ENCODE peak calls at places on chromosomes 3 and 15, in six cellular contexts. N, E, K, R, H and A are unnamed samples. For H3K4me1 and H3K9me3, the result is how much of the 10 kb centered on the place peaks cover.

GRCh38 chr3:24494616-24495333 is at the start of gene THRB:
- DNase-seq in K (peak), H (no peak), N (peak), E (peak), R (no peak), A (peak)

GRCh38 chr15:62904511-62904910 is 138.0 kb upstream of the TPM1 start:
- DNase-seq in R (peak), N (no peak), E (no peak), H (no peak), K (no peak), A (no peak)

GRCh38 chr15:74525946-74526345 is 15.1 kb upstream of the ARID3B start:
- DNase-seq in K (no peak), N (peak), E (no peak), R (no peak), H (peak), A (peak)

GRCh38 chr3:197953881-197954280 is 3.9 kb downstream of the RPL35A start:
- DNase-seq in N (no peak), H (no peak), E (no peak), K (no peak), R (no peak), A (no peak)

GRCh38 chr15:78617131-78617915 is 3.5 kb downstream of the CHRNA3 start:
- DNase-seq in H (no peak), R (no peak), E (no peak), N (no peak), K (no peak), A (no peak)

GRCh38 chr3:124351430-124352142 is 359.7 kb upstream of the ROPN1 start:
- DNase-seq in R (peak), E (no peak), N (peak), H (peak), K (peak), A (peak)

GRCh38 chr15:71588746-71589145 is 221.6 kb upstream of the NR2E3 start:
- DNase-seq in E (no peak), R (no peak), K (no peak), N (peak), H (no peak), A (no peak)

GRCh38 chr3:170301404-170301803 is 56.1 kb upstream of the SKIL start:
- DNase-seq in N (no peak), E (no peak), H (no peak), R (peak), K (no peak), A (no peak)

GRCh38 chr3:194296448-194296831 is 54.7 kb downstream of the CPN2 start:
- DNase-seq in E (no peak), H (no peak), N (peak), K (no peak), R (no peak), A (no peak)

GRCh38 chr3:129490273-129490675 is 38.2 kb upstream of the RHO start:
- DNase-seq in E (peak), R (peak), N (peak), H (peak), K (peak), A (peak)

GRCh38 chr3:69338891-69339290 is 47.0 kb downstream of the FRMD4B start:
- DNase-seq in R (no peak), K (no peak), E (no peak), N (no peak), H (no peak), A (no peak)

GRCh38 chr15:101348643-101349496 is 53.8 kb upstream of the SNRPA1 start:
- DNase-seq in N (peak), E (peak), R (no peak), K (no peak), H (no peak), A (peak)

GRCh38 chr15:39599871-39600270 is 19.0 kb downstream of the THBS1 start:
- DNase-seq in R (no peak), H (no peak), N (no peak), K (no peak), E (no peak), A (no peak)

GRCh38 chr3:143427626-143428025 is 308.1 kb downstream of the CHST2 start:
- DNase-seq in K (no peak), H (no peak), E (no peak), R (no peak), N (no peak), A (no peak)

GRCh38 chr3:164640586-164640985 is 437.7 kb downstream of the SI start:
- DNase-seq in R (no peak), N (no peak), H (no peak), K (no peak), E (no peak), A (no peak)

GRCh38 chr3:192054881-192055280 is 593.9 kb downstream of the PYDC2 start:
- DNase-seq in H (no peak), K (no peak), R (no peak), N (no peak), E (no peak), A (no peak)

GRCh38 chr3:64030741-64031140 is 7.4 kb upstream of the PSMD6 start:
- DNase-seq in H (peak), E (peak), R (peak), N (peak), K (peak), A (peak)

GRCh38 chr3:84978833-84979232 is 20.0 kb downstream of the CADM2 start:
- DNase-seq in N (no peak), K (no peak), E (no peak), R (no peak), H (no peak), A (no peak)

GRCh38 chr3:100277255-100277800 is 16.5 kb downstream of the TBC1D23 start:
- DNase-seq in H (no peak), N (no peak), R (no peak), E (no peak), K (no peak), A (no peak)

GRCh38 chr15:60179786-60180391 is 175.8 kb downstream of the FOXB1 start:
- DNase-seq in H (peak), K (peak), N (peak), R (peak), E (peak), A (peak)

GRCh38 chr15:31274496-31275330 is 51.9 kb upstream of the KLF13 start:
- DNase-seq in K (no peak), N (no peak), H (no peak), E (no peak), R (no peak), A (no peak)

GRCh38 chr15:26667222-26667988 is 105.5 kb downstream of the GABRB3 start:
- DNase-seq in K (no peak), H (no peak), N (peak), R (no peak), E (no peak), A (no peak)

GRCh38 chr15:83010709-83011270 is 649 bp downstream of the C15orf40 start:
- DNase-seq in K (peak), H (peak), R (peak), E (peak), N (peak), A (peak)

GRCh38 chr15:40964634-40965033 is 11.4 kb downstream of the CHAC1 start:
- DNase-seq in H (no peak), E (no peak), K (no peak), N (no peak), R (no peak), A (no peak)

GRCh38 chr15:70505971-70506887 is 257.1 kb downstream of the UACA start:
- DNase-seq in K (no peak), H (no peak), R (no peak), E (no peak), N (no peak), A (no peak)

GRCh38 chr15:41169784-41170183 is 53.7 kb upstream of the INO80 start:
- DNase-seq in R (peak), E (no peak), N (no peak), K (no peak), H (no peak), A (no peak)

GRCh38 chr15:79193157-79193948 is 89.2 kb upstream of the ANKRD34C start:
- DNase-seq in N (no peak), R (no peak), E (no peak), H (no peak), K (no peak), A (no peak)

GRCh38 chr15:39242345-39242744 is 338.5 kb upstream of the THBS1 start:
- DNase-seq in E (no peak), H (no peak), N (no peak), K (peak), R (no peak), A (no peak)

GRCh38 chr15:62482715-62483429 is 317.8 kb upstream of the C2CD4B start:
- DNase-seq in K (no peak), N (peak), H (peak), R (peak), E (no peak), A (no peak)

GRCh38 chr3:37924453-37924852 is 62.8 kb downstream of the CTDSPL start:
- DNase-seq in H (no peak), N (no peak), E (no peak), K (no peak), R (no peak), A (no peak)

GRCh38 chr3:37922721-37923575 is 61.3 kb downstream of the CTDSPL start:
- DNase-seq in N (no peak), H (no peak), E (no peak), K (no peak), R (no peak), A (no peak)

GRCh38 chr3:37926611-37927010 is 64.0 kb upstream of the VILL start:
- DNase-seq in K (no peak), N (no peak), H (no peak), R (no peak), E (no peak), A (peak)

GRCh38 chr3:37923576-37923926 is 61.9 kb downstream of the CTDSPL start:
- DNase-seq in E (no peak), K (no peak), H (no peak), N (no peak), R (no peak), A (no peak)

GRCh38 chr3:37925157-37925556 is 63.5 kb downstream of the CTDSPL start:
- DNase-seq in K (no peak), N (no peak), R (no peak), E (no peak), H (no peak), A (no peak)
- H3K4me1 ChIP-seq in K (under half), N (under half), R (under half), E (under half), H (under half), A (under half)

DNA sequence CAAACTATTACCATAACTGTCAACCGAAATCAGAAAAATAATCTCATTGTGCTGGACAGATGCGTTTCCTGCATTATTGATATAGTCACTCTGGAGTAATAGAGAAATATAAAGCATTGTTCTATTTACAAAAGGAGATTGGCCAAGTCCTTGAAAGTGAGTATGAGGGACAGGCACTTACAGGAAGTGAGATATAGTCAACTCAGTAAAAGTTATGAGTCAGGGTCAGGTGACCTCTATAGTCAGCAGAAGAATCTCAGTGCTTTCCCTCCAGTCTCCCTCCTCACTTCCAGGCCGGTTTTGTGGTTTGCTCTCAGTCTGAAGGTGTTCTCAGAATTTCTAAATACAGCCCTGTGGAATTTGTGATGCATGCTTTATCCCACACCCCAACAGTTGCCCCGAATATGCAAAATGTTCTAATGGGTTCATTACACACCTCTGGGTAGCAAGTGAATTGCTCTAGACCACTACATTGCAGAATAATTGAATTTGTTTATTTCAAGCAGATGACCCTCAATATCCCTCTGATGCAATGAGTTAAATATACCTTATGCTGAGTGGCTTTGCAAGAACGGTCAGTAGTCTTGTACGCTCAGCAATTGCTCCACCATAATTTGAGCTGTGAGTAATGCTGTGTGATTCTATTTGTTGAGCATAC is 787.7 kb downstream of the MCTP2 start:
- DNase-seq in R (no peak), E (no peak), K (no peak), N (no peak), H (peak), A (no peak)
- H3K9me3 ChIP-seq in R (under half), E (under half), K (under half), N (under half), H (under half), A (under half)

GRCh38 chr3:187042062-187042745 is 97.1 kb downstream of the RPL39L start:
- DNase-seq in K (no peak), H (no peak), E (no peak), N (no peak), R (peak), A (no peak)

GRCh38 chr3:187044871-187045552 is 94.3 kb downstream of the RPL39L start:
- DNase-seq in N (no peak), E (peak), R (no peak), H (no peak), K (peak), A (no peak)

GRCh38 chr3:187042874-187043458 is 96.3 kb downstream of the RPL39L start:
- DNase-seq in R (no peak), K (no peak), H (no peak), N (no peak), E (no peak), A (no peak)

GRCh38 chr3:187046033-187046432 is 93.3 kb downstream of the RPL39L start:
- DNase-seq in E (no peak), N (no peak), H (no peak), K (no peak), R (no peak), A (no peak)

DNA sequence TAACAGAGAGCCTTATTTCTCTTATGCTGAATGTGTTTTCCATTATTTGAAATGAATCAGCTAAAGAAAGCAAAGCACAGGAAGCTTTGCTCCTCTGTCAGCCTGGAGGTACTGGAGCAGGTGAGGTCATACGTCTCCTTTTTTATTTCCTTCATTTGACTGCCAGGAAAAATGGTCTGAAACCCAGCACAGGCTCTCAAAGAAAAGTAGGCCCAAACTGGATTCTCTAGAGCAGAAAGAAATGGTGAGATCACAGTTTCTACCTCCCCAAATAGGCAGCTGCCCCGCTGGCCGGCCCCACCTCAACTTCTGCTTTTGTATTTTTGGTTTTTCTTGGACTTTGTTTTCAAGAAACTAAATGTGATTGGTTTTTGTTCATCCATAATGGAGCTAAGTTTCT is 95.1 kb downstream of the RPL39L start:
- DNase-seq in R (peak), E (no peak), H (no peak), N (no peak), K (no peak), A (no peak)
- H3K4me1 ChIP-seq in R (half or more), E (under half), H (under half), N (under half), K (under half), A (under half)

GRCh38 chr15:20386198-20386597 is 155.4 kb downstream of the GOLGA6L6 start:
- DNase-seq in H (no peak), R (no peak), K (no peak), E (no peak), N (no peak), A (no peak)
- H3K9me3 ChIP-seq in H (under half), R (under half), K (under half), E (under half), N (under half), A (under half)

GRCh38 chr15:67184208-67184925 is 70.1 kb downstream of the AAGAB start:
- DNase-seq in K (no peak), E (no peak), N (peak), H (no peak), R (no peak), A (no peak)

GRCh38 chr15:67186226-67186649 is 68.2 kb downstream of the AAGAB start:
- DNase-seq in R (no peak), H (no peak), K (peak), N (peak), E (no peak), A (no peak)

GRCh38 chr15:67185621-67186225 is 68.7 kb downstream of the AAGAB start:
- DNase-seq in K (no peak), N (peak), E (no peak), R (no peak), H (no peak), A (no peak)

GRCh38 chr15:67183443-67184169 is 70.9 kb downstream of the AAGAB start:
- DNase-seq in E (no peak), R (no peak), N (peak), H (no peak), K (peak), A (no peak)

GRCh38 chr15:67185051-67185450 is 69.4 kb downstream of the AAGAB start:
- DNase-seq in E (no peak), K (no peak), N (no peak), H (no peak), R (no peak), A (no peak)
- H3K4me1 ChIP-seq in E (under half), K (under half), N (half or more), H (half or more), R (under half), A (under half)

DNA sequence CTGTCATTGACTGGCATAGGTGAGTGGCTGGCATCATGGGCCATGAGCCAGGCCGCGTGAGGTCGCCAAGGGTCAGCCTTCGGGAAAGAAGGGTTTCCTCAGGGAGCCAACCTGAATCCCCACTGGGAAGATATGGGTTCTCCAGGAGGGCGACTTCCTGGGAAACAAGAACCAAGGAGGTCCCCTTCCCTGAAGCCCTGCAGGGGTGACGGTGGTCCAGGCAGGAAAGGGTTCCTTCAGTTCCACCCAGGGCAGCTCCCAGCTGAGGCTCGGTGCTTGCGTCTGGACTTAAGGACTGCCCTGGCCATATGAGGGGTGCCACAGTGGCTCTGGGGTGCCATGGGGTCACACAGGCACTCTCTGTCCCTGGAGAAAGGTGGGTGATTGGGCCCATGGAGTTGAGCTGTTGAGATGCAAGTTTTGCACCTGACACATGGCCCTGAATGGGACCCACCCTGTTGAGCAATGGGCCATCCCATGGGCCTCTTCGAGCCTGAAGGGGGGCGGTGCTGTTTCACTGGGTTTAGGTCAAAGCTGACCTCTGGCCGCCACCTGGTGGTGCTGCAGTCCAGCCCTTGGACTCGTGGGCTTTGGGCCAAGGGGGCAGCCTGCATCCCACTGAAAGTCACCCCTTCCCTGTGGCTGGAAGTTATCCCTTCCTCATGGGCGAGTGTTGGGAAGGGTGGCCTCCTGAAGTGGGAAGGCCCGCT is 228.1 kb downstream of the SNRPN start:
- DNase-seq in E (no peak), K (no peak), R (no peak), H (no peak), N (no peak), A (no peak)
- H3K9me3 ChIP-seq in E (under half), K (under half), R (under half), H (under half), N (under half), A (under half)

GRCh38 chr3:4376499-4376898 is 73.3 kb downstream of the SETMAR start:
- DNase-seq in K (no peak), E (no peak), R (no peak), H (no peak), N (no peak), A (no peak)
- H3K4me1 ChIP-seq in K (under half), E (under half), R (under half), H (under half), N (under half), A (under half)

DNA sequence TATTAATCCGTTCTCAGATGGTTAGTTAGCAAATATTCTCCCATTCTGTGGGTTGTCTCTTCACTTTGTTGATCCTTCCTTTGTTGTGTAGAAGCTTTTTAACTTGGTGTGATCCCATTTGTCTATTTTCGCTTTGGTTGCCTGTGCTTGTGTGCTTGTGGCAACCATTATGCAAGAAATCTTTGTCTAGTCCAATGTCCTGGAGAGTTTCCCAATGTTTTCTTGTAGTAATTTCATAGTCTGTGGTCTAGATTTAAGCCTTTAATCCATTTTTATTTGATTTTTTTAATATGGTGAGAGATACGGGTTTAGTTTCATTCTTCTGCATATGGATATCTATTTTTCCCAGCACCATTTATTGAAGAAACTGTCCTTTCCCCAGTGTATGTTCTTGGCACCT is 59.8 kb downstream of the RASA2 start:
- DNase-seq in R (no peak), N (no peak), K (no peak), H (no peak), E (no peak), A (no peak)
- H3K9me3 ChIP-seq in R (under half), N (under half), K (under half), H (under half), E (under half), A (under half)

GRCh38 chr15:68228971-68229385 is 550 bp downstream of the CLN6 start:
- DNase-seq in H (no peak), K (no peak), R (peak), N (peak), E (no peak), A (no peak)
- H3K4me1 ChIP-seq in H (under half), K (under half), R (half or more), N (under half), E (under half), A (under half)